ENCODE peak calls at places on chromosome 4, in six cellular contexts. L is neural progenitor cell; H is uterus; X is MM.1S; O is breast epithelium; Y is CD8-positive, alpha-beta memory T cell. N is an unnamed sample. For H3K4me1, the result is how much of the 10 kb centered on the place peaks cover.

GRCh38 chr4:87103086-87103485 is 117.3 kb downstream of the KLHL8 start:
- DNase-seq in O (no peak), L (no peak), X (no peak), Y (no peak), H (no peak), N (no peak)

GRCh38 chr4:147777456-147778091 is 45.7 kb downstream of the ARHGAP10 start:
- DNase-seq in X (no peak), H (no peak), Y (no peak), L (no peak), O (no peak), N (peak)

GRCh38 chr4:23717528-23718248 is 172.2 kb downstream of the PPARGC1A start:
- DNase-seq in H (no peak), L (no peak), O (no peak), Y (no peak), X (peak), N (peak)

GRCh38 chr4:98519268-98519993 is 139.0 kb downstream of the TSPAN5 start:
- DNase-seq in Y (no peak), O (no peak), L (no peak), H (peak), X (no peak), N (no peak)

GRCh38 chr4:155047755-155048154 is 160.7 kb upstream of the NPY2R start:
- DNase-seq in O (no peak), L (no peak), X (no peak), Y (no peak), H (no peak), N (peak)

GRCh38 chr4:169707958-169708643 is 49.6 kb downstream of the HPF1 start:
- DNase-seq in Y (no peak), L (no peak), H (no peak), O (no peak), X (no peak), N (no peak)

GRCh38 chr4:77040856-77041576 is 34.8 kb downstream of the CCNI start:
- DNase-seq in Y (no peak), O (no peak), X (no peak), L (no peak), H (no peak), N (no peak)

GRCh38 chr4:168877779-168878491 is 132.1 kb downstream of the CBR4 start:
- DNase-seq in X (no peak), Y (peak), O (no peak), H (no peak), L (peak), N (peak)

GRCh38 chr4:69503558-69503957 is 7.9 kb upstream of the UGT2B4 start:
- DNase-seq in Y (no peak), L (no peak), X (no peak), H (no peak), O (no peak), N (no peak)

GRCh38 chr4:112099701-112100289 is 45.5 kb upstream of the FAM241A start:
- DNase-seq in X (peak), L (peak), O (no peak), Y (no peak), H (no peak), N (peak)

GRCh38 chr4:112550728-112551127 is 34.7 kb upstream of the NEUROG2 start:
- DNase-seq in H (no peak), O (no peak), Y (no peak), L (no peak), X (no peak), N (peak)

GRCh38 chr4:2008921-2009650 is at the start of gene NELFA:
- DNase-seq in O (peak), X (peak), L (peak), H (peak), Y (peak), N (peak)

GRCh38 chr4:81052119-81053068 is 21.9 kb downstream of the BMP3 start:
- DNase-seq in L (peak), Y (peak), H (no peak), X (peak), O (no peak), N (peak)

GRCh38 chr4:188417181-188417580 is 277.9 kb downstream of the TRIML1 start:
- DNase-seq in O (no peak), Y (no peak), L (peak), X (no peak), H (no peak), N (no peak)

GRCh38 chr4:123114915-123115756 is 192.7 kb upstream of the NUDT6 start:
- DNase-seq in X (no peak), Y (no peak), O (no peak), H (no peak), L (no peak), N (no peak)

GRCh38 chr4:169565606-169566351 is 46.6 kb downstream of the NEK1 start:
- DNase-seq in H (no peak), Y (no peak), O (no peak), L (no peak), X (no peak), N (no peak)

GRCh38 chr4:14650127-14650526 is 352.2 kb upstream of the CPEB2 start:
- DNase-seq in X (no peak), H (no peak), O (no peak), L (no peak), Y (no peak), N (peak)

GRCh38 chr4:114481856-114482255 is 116.8 kb upstream of the UGT8 start:
- DNase-seq in L (no peak), H (no peak), O (no peak), Y (no peak), X (no peak), N (no peak)

GRCh38 chr4:3017504-3017903 is 54.1 kb downstream of the GRK4 start:
- DNase-seq in O (no peak), L (no peak), Y (no peak), H (no peak), X (no peak), N (no peak)

GRCh38 chr4:124191329-124191728 is 521.2 kb downstream of the ANKRD50 start:
- DNase-seq in X (no peak), Y (no peak), O (no peak), L (no peak), H (no peak), N (peak)

GRCh38 chr4:180234730-180235129 is 2008.5 kb upstream of the TENM3 start:
- DNase-seq in X (no peak), H (no peak), Y (no peak), O (no peak), L (no peak), N (no peak)

GRCh38 chr4:79913581-79913980 is 159.4 kb downstream of the ANTXR2 start:
- DNase-seq in O (no peak), X (no peak), H (no peak), L (no peak), Y (no peak), N (peak)

GRCh38 chr4:102521570-102522553 is 20.7 kb downstream of the NFKB1 start:
- DNase-seq in X (no peak), L (no peak), Y (no peak), H (no peak), O (no peak), N (no peak)

GRCh38 chr4:152255437-152255836 is 280.5 kb downstream of the FBXW7 start:
- DNase-seq in X (no peak), H (no peak), Y (peak), L (no peak), O (no peak), N (no peak)

GRCh38 chr4:100519205-100519604 is 1.4 kb upstream of the EMCN start:
- DNase-seq in Y (no peak), O (no peak), X (no peak), H (no peak), L (no peak), N (no peak)

GRCh38 chr4:152771736-152772533 is 7.6 kb downstream of the TIGD4 start:
- DNase-seq in X (peak), O (no peak), H (no peak), Y (no peak), L (no peak), N (no peak)

GRCh38 chr4:144366425-144366824 is 225.9 kb upstream of the GYPA start:
- DNase-seq in L (no peak), O (no peak), X (no peak), Y (no peak), H (no peak), N (no peak)

GRCh38 chr4:127809173-127809800 is 27.2 kb downstream of the HSPA4L start:
- DNase-seq in O (no peak), H (no peak), L (peak), Y (no peak), X (no peak), N (no peak)

GRCh38 chr4:83011779-83012630 is 1.4 kb upstream of the LIN54 start:
- DNase-seq in L (no peak), X (peak), O (peak), H (peak), Y (no peak), N (peak)

GRCh38 chr4:22500831-22501714 is 14.8 kb downstream of the ADGRA3 start:
- DNase-seq in O (no peak), Y (no peak), X (no peak), H (no peak), L (no peak), N (peak)

GRCh38 chr4:163902417-163902816 is 407.9 kb downstream of the TMA16 start:
- DNase-seq in X (no peak), O (no peak), H (no peak), L (no peak), Y (no peak), N (no peak)

GRCh38 chr4:173651651-173652282 is 121.7 kb upstream of the HAND2 start:
- DNase-seq in O (no peak), X (no peak), Y (no peak), H (no peak), L (no peak), N (no peak)

GRCh38 chr4:34193451-34194154 is 2050.7 kb downstream of the ARAP2 start:
- DNase-seq in L (no peak), Y (no peak), H (no peak), X (no peak), O (no peak), N (peak)

GRCh38 chr4:107740950-107741701 is 21.1 kb upstream of the PAPSS1 start:
- DNase-seq in Y (no peak), L (no peak), O (peak), X (no peak), H (peak), N (no peak)

GRCh38 chr4:139852612-139853269 is 187.1 kb downstream of the MGST2 start:
- DNase-seq in H (no peak), L (no peak), O (no peak), X (no peak), Y (no peak), N (peak)
- H3K4me1 ChIP-seq in H (under half), L (half or more), O (under half), X (under half), Y (under half), N (under half)

GRCh38 chr4:125620066-125620850 is 305.5 kb downstream of the FAT4 start:
- DNase-seq in X (no peak), L (no peak), O (no peak), H (no peak), Y (no peak), N (no peak)
- H3K27ac ChIP-seq in X (no peak), L (no peak), O (no peak), H (no peak), Y (no peak), N (no peak)

DNA sequence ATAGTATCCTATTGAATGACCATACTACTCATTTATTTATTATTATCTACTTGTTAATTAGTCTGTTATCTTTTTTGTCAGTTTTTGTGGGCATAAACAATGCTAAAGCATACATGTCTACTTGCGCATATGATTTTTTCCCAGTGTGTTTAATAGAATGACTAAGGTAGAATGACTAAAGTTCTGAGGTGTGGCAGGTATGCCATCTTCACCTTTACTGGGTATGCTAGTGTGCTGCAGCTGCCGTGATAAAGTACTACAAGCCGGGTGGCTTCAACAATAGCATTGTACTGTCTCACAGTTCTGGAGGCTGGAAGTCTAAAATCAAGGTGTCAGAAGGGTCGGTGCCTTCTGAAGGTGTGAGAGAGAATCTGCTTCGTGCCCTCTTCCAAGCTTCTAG is 19.2 kb downstream of the CD38 start:
- DNase-seq in Y (no peak), O (no peak), H (no peak), L (no peak), X (no peak), N (peak)
- H3K4me1 ChIP-seq in Y (under half), O (under half), H (under half), L (under half), X (under half), N (under half)

DNA sequence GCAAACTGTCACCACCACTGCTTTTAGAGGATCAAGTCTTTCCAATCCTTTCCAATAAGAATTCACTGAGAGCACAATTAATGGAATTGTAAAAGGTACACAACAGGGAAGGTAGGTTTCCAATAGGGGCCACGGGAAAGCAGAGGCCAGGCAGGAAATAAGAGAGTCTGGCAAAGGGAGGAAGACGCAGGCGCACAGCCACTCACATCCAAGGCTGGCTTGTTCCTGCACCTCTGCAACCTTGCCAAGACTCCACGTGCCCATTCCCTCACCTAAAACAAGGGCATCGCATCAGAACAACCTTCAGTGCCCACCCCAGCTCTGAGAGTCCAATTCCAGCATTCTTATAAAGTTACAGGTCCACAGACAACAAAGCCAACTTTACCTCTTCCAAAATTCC is 81.2 kb downstream of the AFAP1 start:
- DNase-seq in L (no peak), H (no peak), O (no peak), X (no peak), Y (no peak), N (no peak)
- H3K27ac ChIP-seq in L (no peak), H (no peak), O (no peak), X (no peak), Y (no peak), N (peak)

DNA sequence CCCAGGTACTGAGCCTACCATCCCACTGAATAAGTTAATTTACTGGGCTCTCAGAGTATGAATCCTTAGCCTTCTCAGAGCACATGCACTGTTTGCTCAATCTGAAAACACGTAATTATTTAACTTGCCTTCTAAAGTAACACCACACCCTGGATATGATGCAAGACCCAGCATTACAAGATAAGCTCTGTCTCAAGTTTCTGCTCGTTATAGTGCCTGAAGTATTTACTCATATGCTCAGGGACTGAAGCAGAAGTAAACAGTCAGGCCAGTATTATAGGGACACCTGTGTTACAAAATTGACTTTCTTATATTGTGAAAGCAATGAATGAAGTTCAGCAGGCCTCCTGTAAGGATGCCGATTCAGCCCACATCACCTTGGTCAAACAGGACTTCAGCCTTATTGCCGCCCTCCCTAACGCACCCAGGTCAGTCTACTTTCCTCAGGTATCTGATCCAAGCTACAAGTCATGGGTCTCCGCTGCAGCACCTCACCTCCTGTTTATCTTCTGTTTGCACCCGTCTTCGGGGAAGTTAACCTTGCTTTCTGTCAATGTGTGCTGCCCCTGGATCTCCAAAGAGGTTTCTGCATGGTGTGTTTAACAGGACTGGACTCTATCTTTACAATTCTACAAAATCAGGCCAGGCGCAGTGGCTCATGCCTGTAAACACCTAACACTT is 42.9 kb upstream of the KLF3 start:
- DNase-seq in Y (no peak), L (no peak), O (no peak), H (no peak), X (no peak), N (peak)
- H3K4me1 ChIP-seq in Y (under half), L (under half), O (under half), H (under half), X (under half), N (under half)

DNA sequence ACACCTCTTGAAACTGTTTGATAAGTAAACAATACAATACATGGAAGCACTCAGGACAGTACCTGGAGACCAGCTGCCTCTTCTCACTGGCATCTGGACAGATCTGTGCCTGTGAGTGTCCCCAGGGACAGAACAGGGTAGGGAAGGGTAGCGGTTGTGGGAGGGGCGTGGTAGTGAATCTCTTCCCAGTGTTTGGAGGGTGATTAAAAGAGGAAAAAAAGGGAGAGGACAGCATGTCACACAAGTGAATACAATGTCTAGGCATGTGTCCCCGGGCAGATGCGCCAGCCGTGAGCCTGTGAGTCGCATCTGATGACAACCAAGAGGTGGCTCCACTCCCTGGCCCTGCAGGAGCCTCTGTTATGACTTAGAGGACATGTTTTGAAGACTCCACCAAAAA is 138.8 kb upstream of the MSX1 start:
- DNase-seq in Y (no peak), X (no peak), L (no peak), H (no peak), O (no peak), N (no peak)
- H3K27ac ChIP-seq in Y (no peak), X (no peak), L (no peak), H (no peak), O (no peak), N (no peak)

DNA sequence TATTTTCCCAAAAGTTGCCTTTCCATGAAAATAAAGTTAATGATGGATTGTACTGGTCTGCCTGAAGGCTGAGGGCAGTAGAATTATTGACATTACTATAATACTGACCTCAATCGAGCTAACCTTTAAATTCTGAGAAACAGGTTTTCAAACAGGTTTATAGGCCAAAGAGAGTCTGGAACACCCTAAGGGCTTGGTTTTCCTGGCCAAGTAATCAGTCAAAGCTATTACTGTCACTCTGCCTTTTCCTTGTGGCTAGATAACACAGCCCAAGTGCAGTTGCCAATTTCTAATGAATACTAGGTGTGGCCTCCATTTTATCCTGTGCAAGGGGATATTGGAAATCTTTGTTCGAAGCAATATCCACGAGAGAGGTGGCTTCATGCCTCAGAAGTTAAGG is 75.2 kb downstream of the INTS12 start:
- DNase-seq in O (no peak), X (no peak), Y (no peak), H (no peak), L (no peak), N (peak)
- H3K4me1 ChIP-seq in O (under half), X (half or more), Y (under half), H (under half), L (under half), N (under half)